ENCODE peak calls at places on chromosomes 4 and X, in seven cellular contexts. Z is left cardiac atrium; G is activated CD4-positive, alpha-beta T cell treated with anti-CD3 and anti-CD28 coated beads, Interleukin-2, amount 10 ng/mL, durations not matched to agents 7 days and 5 days; U is keratinocyte; Q is B cell; V is progenitor cell of endocrine pancreas; L is suprapubic skin. B is an unnamed sample.

GRCh38 chr4:161823450-161823849 is 340.4 kb downstream of the FSTL5 start:
- DNase-seq in Z (no peak), G (no peak), U (no peak), Q (no peak), V (no peak), L (no peak), B (no peak)

GRCh38 chr4:37422638-37423037 is 178.1 kb downstream of the NWD2 start:
- DNase-seq in Z (no peak), G (no peak), U (no peak), Q (no peak), V (no peak), L (no peak), B (no peak)

GRCh38 chrX:149531599-149531998 is 9.2 kb upstream of the EOLA1 start:
- DNase-seq in Z (no peak), G (no peak), U (no peak), Q (no peak), V (no peak), L (no peak), B (no peak)

GRCh38 chrX:150548684-150549083 is 19.7 kb upstream of the MTM1 start:
- DNase-seq in Z (no peak), G (no peak), U (no peak), Q (no peak), V (no peak), L (no peak), B (no peak)

GRCh38 chr4:185623444-185624247 is 88.3 kb upstream of the PDLIM3 start:
- DNase-seq in Z (no peak), G (no peak), U (no peak), Q (no peak), V (no peak), L (no peak), B (no peak)

GRCh38 chr4:176313596-176314341 is 6.0 kb upstream of the SPCS3 start:
- DNase-seq in Z (no peak), G (no peak), U (no peak), Q (no peak), V (no peak), L (no peak), B (no peak)

GRCh38 chr4:112677519-112678091 is 40.7 kb downstream of the LARP7 start:
- DNase-seq in Z (no peak), G (no peak), U (no peak), Q (no peak), V (no peak), L (no peak), B (no peak)

GRCh38 chrX:127085939-127086338 is 266.4 kb downstream of the PRR32 start:
- DNase-seq in Z (no peak), G (no peak), U (no peak), Q (no peak), V (no peak), L (no peak), B (no peak)

GRCh38 chr4:111269439-111269838 is 646.6 kb upstream of the PITX2 start:
- DNase-seq in Z (no peak), G (no peak), U (no peak), Q (no peak), V (no peak), L (no peak), B (no peak)

GRCh38 chr4:140152015-140152703 is 1.8 kb downstream of the MAML3 start:
- DNase-seq in Z (peak), G (peak), U (no peak), Q (peak), V (no peak), L (peak), B (peak)

GRCh38 chr4:98786866-98787265 is 128.5 kb upstream of the TSPAN5 start:
- DNase-seq in Z (no peak), G (no peak), U (no peak), Q (no peak), V (no peak), L (no peak), B (no peak)

GRCh38 chr4:151439320-151439719 is 30.3 kb downstream of the FHIP1A start:
- DNase-seq in Z (no peak), G (no peak), U (no peak), Q (no peak), V (no peak), L (no peak), B (no peak)